ENCODE peak calls at places on chromosomes 7 and 10, in four cellular contexts. B is dorsolateral prefrontal cortex, I is sigmoid colon, H is progenitor cell of endocrine pancreas. Z is an unnamed sample.

GRCh38 chr10:91088300-91089140 is 131.9 kb upstream of the PCGF5 start:
- DNase-seq in B (no peak), I (no peak), H (no peak), Z (peak)

GRCh38 chr7:36416251-36416650 is 26.6 kb downstream of the ANLN start:
- DNase-seq in B (no peak), I (no peak), H (no peak), Z (no peak)

GRCh38 chr10:52284416-52285013 is 29.6 kb upstream of the DKK1 start:
- DNase-seq in B (no peak), I (no peak), H (no peak), Z (no peak)

GRCh38 chr7:7696458-7697119 is 21.8 kb downstream of the RPA3 start:
- DNase-seq in B (no peak), I (no peak), H (no peak), Z (no peak)

GRCh38 chr7:124351950-124352349 is 319.1 kb upstream of the TMEM229A start:
- DNase-seq in B (peak), I (no peak), H (no peak), Z (no peak)

GRCh38 chr7:120865191-120865976 is 7.4 kb upstream of the TSPAN12 start:
- DNase-seq in B (no peak), I (no peak), H (no peak), Z (no peak)

GRCh38 chr7:39721919-39722597 is 98.7 kb downstream of the RALA start:
- DNase-seq in B (no peak), I (no peak), H (no peak), Z (no peak)

GRCh38 chr7:48087349-48087748 is 1.7 kb upstream of the UPP1 start:
- DNase-seq in B (no peak), I (no peak), H (no peak), Z (no peak)

GRCh38 chr10:3418041-3418760 is 245.6 kb upstream of the PITRM1 start:
- DNase-seq in B (no peak), I (no peak), H (no peak), Z (no peak)

GRCh38 chr7:20556091-20556490 is 59.4 kb upstream of the ABCB5 start:
- DNase-seq in B (no peak), I (no peak), H (no peak), Z (no peak)

GRCh38 chr7:82755705-82756551 is 312.4 kb upstream of the CACNA2D1 start:
- DNase-seq in B (no peak), I (no peak), H (no peak), Z (no peak)

GRCh38 chr10:44647877-44648542 is 263.1 kb upstream of the CXCL12 start:
- DNase-seq in B (no peak), I (no peak), H (no peak), Z (no peak)

GRCh38 chr10:86364551-86365345 is 1.8 kb downstream of the GRID1 start:
- DNase-seq in B (no peak), I (peak), H (peak), Z (no peak)

GRCh38 chr7:94700926-94701554 is 45.1 kb upstream of the SGCE start:
- DNase-seq in B (no peak), I (no peak), H (no peak), Z (no peak)

GRCh38 chr7:100358857-100359212 is 918 bp downstream of the PILRB start:
- DNase-seq in B (no peak), I (no peak), H (no peak), Z (no peak)
- TF ChIP-seq CTCF in B (no peak), I (no peak), H (no peak), Z (no peak)

GRCh38 chr7:102891693-102892261 is 21.0 kb upstream of the LRRC17 start:
- DNase-seq in B (peak), I (peak), H (no peak), Z (no peak)

GRCh38 chr7:102890971-102891692 is 21.7 kb upstream of the LRRC17 start:
- DNase-seq in B (no peak), I (no peak), H (no peak), Z (no peak)

GRCh38 chr7:102895602-102896001 is 17.2 kb upstream of the LRRC17 start:
- DNase-seq in B (no peak), I (no peak), H (no peak), Z (no peak)

GRCh38 chr7:102890292-102890970 is 22.4 kb upstream of the LRRC17 start:
- DNase-seq in B (no peak), I (no peak), H (no peak), Z (no peak)

DNA sequence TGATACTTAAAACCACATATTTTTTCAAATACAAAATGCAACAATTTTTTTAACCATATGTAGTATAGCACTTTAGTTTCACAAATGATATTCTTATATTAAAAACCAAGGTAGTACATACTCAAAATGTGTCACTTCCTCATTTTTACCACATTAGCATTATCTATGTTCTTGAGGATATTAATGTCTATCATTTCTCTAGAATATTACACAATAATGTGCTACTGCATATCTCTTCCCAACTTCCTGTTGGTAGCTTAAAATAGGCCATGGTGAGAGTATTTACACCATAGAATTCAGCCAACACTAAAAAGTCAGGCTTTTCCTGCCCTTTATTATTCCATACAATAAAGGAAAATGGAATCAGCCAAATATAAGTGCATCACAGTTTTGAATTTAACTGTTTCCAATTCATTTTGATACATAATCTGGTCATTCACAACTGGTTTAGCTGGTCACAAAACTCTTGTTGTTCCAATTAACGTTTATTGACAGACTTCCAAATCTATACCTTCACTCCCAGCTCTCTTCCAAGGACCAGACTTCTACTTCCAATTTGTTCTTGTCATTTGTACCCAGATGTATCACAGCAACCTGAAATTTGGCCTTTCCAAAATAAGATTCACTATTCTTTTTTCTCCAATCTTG is 20.0 kb upstream of the LRRC17 start:
- DNase-seq in B (no peak), I (no peak), H (no peak), Z (no peak)
- TF ChIP-seq CTCF in B (no peak), I (no peak), H (no peak), Z (no peak)

GRCh38 chr7:131042269-131043160 is 285.2 kb upstream of the MKLN1 start:
- DNase-seq in B (no peak), I (no peak), H (no peak), Z (no peak)
- TF ChIP-seq CTCF in B (no peak), I (no peak), H (no peak), Z (no peak)

DNA sequence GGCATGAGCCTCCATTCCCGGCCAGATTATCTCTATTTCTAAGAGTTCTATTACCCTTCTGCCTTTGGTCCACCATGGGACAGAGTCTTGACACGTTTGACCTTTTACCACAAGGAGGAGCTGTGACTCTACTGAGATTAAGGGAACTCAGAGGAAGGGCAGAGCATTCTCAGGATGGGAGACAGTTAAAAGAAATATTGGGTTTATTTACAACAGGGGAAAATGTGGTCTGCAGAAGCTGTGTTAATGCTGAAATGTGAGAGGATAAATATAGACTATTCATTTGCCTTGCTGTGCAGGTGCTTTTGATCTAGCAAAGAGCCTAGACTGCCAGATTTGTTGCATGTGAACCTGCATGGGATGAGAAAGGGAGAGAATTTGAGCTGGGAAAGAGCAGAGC is 45.8 kb upstream of the PRSS58 start:
- DNase-seq in B (no peak), I (no peak), H (no peak), Z (peak)
- TF ChIP-seq CTCF in B (peak), I (no peak), H (peak), Z (peak)

DNA sequence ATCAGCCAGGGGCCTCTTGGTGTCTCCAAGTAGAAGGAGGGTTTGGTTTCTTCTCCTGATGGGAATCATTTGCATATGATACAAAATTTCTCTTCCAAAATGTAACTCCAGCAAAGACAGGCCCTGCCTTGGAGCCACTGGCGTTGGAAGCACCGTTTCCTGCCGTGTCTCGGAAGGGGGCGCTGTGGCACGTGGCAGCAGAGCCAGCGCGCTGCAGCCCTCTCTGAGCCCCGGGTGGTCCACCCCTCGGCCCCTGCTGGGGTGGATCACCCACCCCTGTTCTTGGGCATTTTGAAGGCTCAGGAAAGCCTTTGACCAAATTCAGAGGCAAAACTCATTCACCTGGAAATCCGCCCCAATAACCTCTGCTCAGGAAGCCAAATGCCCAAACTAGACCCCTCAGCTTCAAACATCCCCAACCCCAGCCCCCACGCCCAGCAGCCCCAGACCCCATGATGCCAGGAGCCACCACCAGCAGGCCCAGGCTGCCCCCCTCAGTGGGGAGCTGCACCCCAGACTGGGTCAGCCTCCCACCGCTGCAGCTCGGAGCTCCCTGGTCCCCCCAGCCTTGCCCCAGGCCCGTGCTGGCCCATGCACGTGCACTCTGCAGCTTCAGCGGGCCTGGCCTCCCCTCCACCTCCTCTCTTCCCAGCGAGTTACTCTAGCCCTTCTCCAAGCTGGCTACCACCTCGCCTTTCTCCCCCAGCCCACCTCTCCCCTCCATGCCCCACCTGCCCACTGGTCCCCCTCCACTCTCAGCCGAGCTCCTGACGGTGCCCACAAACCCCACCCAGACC is 29.5 kb upstream of the ELFN1 start:
- DNase-seq in B (no peak), I (no peak), H (no peak), Z (no peak)
- TF ChIP-seq CTCF in B (no peak), I (no peak), H (no peak), Z (no peak)

DNA sequence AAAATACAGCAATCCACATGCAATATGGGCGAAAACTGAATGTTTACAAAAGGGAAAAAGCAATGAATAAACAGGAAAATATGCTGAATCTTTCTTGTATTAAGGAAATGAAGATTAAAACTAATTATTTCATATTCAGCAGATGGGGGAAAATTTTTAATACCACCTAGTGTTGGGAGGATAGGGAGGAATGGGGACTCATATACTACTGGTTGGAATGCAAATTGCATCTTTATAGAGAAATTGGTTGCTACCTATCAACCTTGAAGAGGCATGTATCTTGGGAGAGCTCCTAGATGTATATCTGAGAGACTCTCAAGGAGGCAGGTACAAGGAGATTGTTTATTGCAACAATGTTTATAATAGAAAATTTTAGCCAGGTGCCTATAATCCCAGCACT is 101.4 kb downstream of the CREM start:
- DNase-seq in B (no peak), I (no peak), H (no peak), Z (no peak)
- TF ChIP-seq CTCF in B (no peak), I (no peak), H (no peak), Z (no peak)

DNA sequence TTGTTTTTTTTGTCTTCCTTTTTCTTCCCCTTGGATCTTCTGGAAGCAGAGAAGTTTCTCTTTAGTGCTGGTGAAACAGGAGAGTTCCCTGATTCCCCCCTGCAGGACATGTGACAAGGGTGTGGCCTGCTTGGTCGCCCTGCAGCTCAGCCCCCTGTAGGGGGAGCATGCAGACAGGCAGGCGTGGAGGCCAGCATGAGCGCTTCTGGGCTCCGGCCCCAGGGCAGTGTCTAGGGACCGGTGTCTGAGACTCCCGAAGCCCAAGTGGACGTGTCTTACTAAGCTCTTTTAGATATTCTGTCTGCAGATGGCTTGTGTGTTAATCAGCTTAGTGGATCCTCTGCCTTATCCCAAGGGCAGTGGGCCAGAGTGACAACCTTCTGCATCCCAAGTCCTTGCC is 26.1 kb downstream of the PRSS58 start:
- DNase-seq in B (no peak), I (no peak), H (peak), Z (no peak)
- TF ChIP-seq CTCF in B (no peak), I (no peak), H (peak), Z (peak)